ENCODE peak calls at places on chromosomes 11 and 22, in seven cellular contexts. One of them, this sample, is unnamed.

GRCh38 chr11:69499946-69500284 is 18.5 kb downstream of the LINC01488 start:
- DNase-seq in transverse colon: no peak
- DNase-seq in lower lobe of right lung: peak; percentile 41
- DNase-seq in astrocyte: no peak
- DNase-seq in breast epithelium: no peak
- DNase-seq in small intestine: no peak
- DNase-seq in CD8-positive, alpha-beta T cell: no peak
- DNase-seq in this sample: no peak

GRCh38 chr11:2533642-2534115 is 88.9 kb downstream of the KCNQ1 start:
- DNase-seq in transverse colon: peak; percentile 68
- DNase-seq in lower lobe of right lung: peak; percentile 84
- DNase-seq in astrocyte: peak; percentile 90
- DNase-seq in breast epithelium: peak; percentile 66
- DNase-seq in small intestine: peak; percentile 18
- DNase-seq in CD8-positive, alpha-beta T cell: peak; percentile 53
- DNase-seq in this sample: peak; percentile 95

GRCh38 chr11:100790073-100790472 is 103.0 kb downstream of the ARHGAP42 start:
- DNase-seq in transverse colon: no peak
- DNase-seq in lower lobe of right lung: no peak
- DNase-seq in astrocyte: no peak
- DNase-seq in breast epithelium: no peak
- DNase-seq in small intestine: no peak
- DNase-seq in CD8-positive, alpha-beta T cell: no peak
- DNase-seq in this sample: no peak

GRCh38 chr11:42762348-42762747 is 549.4 kb upstream of the API5 start:
- DNase-seq in transverse colon: no peak
- DNase-seq in lower lobe of right lung: no peak
- DNase-seq in astrocyte: no peak
- DNase-seq in breast epithelium: no peak
- DNase-seq in small intestine: no peak
- DNase-seq in CD8-positive, alpha-beta T cell: no peak
- DNase-seq in this sample: no peak

GRCh38 chr11:6411594-6412031 is 7.3 kb downstream of the APBB1 start:
- DNase-seq in transverse colon: no peak
- DNase-seq in lower lobe of right lung: no peak
- DNase-seq in astrocyte: no peak
- DNase-seq in breast epithelium: no peak
- DNase-seq in small intestine: no peak
- DNase-seq in CD8-positive, alpha-beta T cell: no peak
- DNase-seq in this sample: no peak

GRCh38 chr22:41034741-41035140 is 57.7 kb upstream of the EP300 start:
- DNase-seq in transverse colon: no peak
- DNase-seq in lower lobe of right lung: no peak
- DNase-seq in astrocyte: no peak
- DNase-seq in breast epithelium: no peak
- DNase-seq in small intestine: no peak
- DNase-seq in CD8-positive, alpha-beta T cell: no peak
- DNase-seq in this sample: no peak

GRCh38 chr11:69599502-69599901 is 41.5 kb upstream of the CCND1 start:
- DNase-seq in transverse colon: no peak
- DNase-seq in lower lobe of right lung: no peak
- DNase-seq in astrocyte: no peak
- DNase-seq in breast epithelium: no peak
- DNase-seq in small intestine: no peak
- DNase-seq in CD8-positive, alpha-beta T cell: no peak
- DNase-seq in this sample: no peak

GRCh38 chr11:61749607-61750217 is 2.7 kb upstream of the MYRF start:
- DNase-seq in transverse colon: no peak
- DNase-seq in lower lobe of right lung: no peak
- DNase-seq in astrocyte: peak; percentile 25
- DNase-seq in breast epithelium: no peak
- DNase-seq in small intestine: no peak
- DNase-seq in CD8-positive, alpha-beta T cell: no peak
- DNase-seq in this sample: no peak

GRCh38 chr22:42473484-42474193 is 41.4 kb upstream of the NFAM1 start:
- DNase-seq in transverse colon: no peak
- DNase-seq in lower lobe of right lung: no peak
- DNase-seq in astrocyte: peak; percentile 14
- DNase-seq in breast epithelium: no peak
- DNase-seq in small intestine: peak; percentile 59
- DNase-seq in CD8-positive, alpha-beta T cell: no peak
- DNase-seq in this sample: peak; percentile 81

GRCh38 chr22:29212738-29213137 is 7.0 kb downstream of the EMID1 start:
- DNase-seq in transverse colon: no peak
- DNase-seq in lower lobe of right lung: no peak
- DNase-seq in astrocyte: no peak
- DNase-seq in breast epithelium: no peak
- DNase-seq in small intestine: no peak
- DNase-seq in CD8-positive, alpha-beta T cell: no peak
- DNase-seq in this sample: no peak

GRCh38 chr11:1360835-1361357 is 28.8 kb upstream of the BRSK2 start:
- DNase-seq in transverse colon: no peak
- DNase-seq in lower lobe of right lung: no peak
- DNase-seq in astrocyte: no peak
- DNase-seq in breast epithelium: no peak
- DNase-seq in small intestine: no peak
- DNase-seq in CD8-positive, alpha-beta T cell: no peak
- DNase-seq in this sample: no peak

GRCh38 chr11:95341246-95341645 is 110.2 kb upstream of the SESN3 start:
- DNase-seq in transverse colon: no peak
- DNase-seq in lower lobe of right lung: peak; percentile 51
- DNase-seq in astrocyte: no peak
- DNase-seq in breast epithelium: no peak
- DNase-seq in small intestine: no peak
- DNase-seq in CD8-positive, alpha-beta T cell: no peak
- DNase-seq in this sample: no peak

GRCh38 chr11:126638663-126639062 is 283.2 kb downstream of the ST3GAL4 start:
- DNase-seq in transverse colon: no peak
- DNase-seq in lower lobe of right lung: no peak
- DNase-seq in astrocyte: no peak
- DNase-seq in breast epithelium: no peak
- DNase-seq in small intestine: no peak
- DNase-seq in CD8-positive, alpha-beta T cell: no peak
- DNase-seq in this sample: no peak

GRCh38 chr11:7606496-7606895 is 66.8 kb downstream of the CYB5R2 start:
- DNase-seq in transverse colon: no peak
- DNase-seq in lower lobe of right lung: no peak
- DNase-seq in astrocyte: no peak
- DNase-seq in breast epithelium: no peak
- DNase-seq in small intestine: peak; percentile 11
- DNase-seq in CD8-positive, alpha-beta T cell: no peak
- DNase-seq in this sample: no peak

GRCh38 chr11:22785251-22785650 is 44.4 kb downstream of the SVIP start:
- DNase-seq in transverse colon: no peak
- DNase-seq in lower lobe of right lung: no peak
- DNase-seq in astrocyte: peak; percentile 65
- DNase-seq in breast epithelium: no peak
- DNase-seq in small intestine: peak; percentile 31
- DNase-seq in CD8-positive, alpha-beta T cell: no peak
- DNase-seq in this sample: no peak

GRCh38 chr11:68128682-68129327 is 7.6 kb upstream of the CHKA start:
- DNase-seq in transverse colon: peak; percentile 68
- DNase-seq in lower lobe of right lung: peak; percentile 73
- DNase-seq in astrocyte: peak; percentile 81
- DNase-seq in breast epithelium: peak; percentile 49
- DNase-seq in small intestine: peak; percentile 93
- DNase-seq in CD8-positive, alpha-beta T cell: no peak
- DNase-seq in this sample: peak; percentile 38

GRCh38 chr11:1852885-1853284 is at the start of gene LSP1:
- DNase-seq in transverse colon: peak; percentile 80
- DNase-seq in lower lobe of right lung: peak; percentile 80
- DNase-seq in astrocyte: no peak
- DNase-seq in breast epithelium: no peak
- DNase-seq in small intestine: peak; percentile 66
- DNase-seq in CD8-positive, alpha-beta T cell: peak; percentile 88
- DNase-seq in this sample: no peak

GRCh38 chr11:131954146-131954545 is 583.7 kb downstream of the NTM start:
- DNase-seq in transverse colon: no peak
- DNase-seq in lower lobe of right lung: no peak
- DNase-seq in astrocyte: no peak
- DNase-seq in breast epithelium: no peak
- DNase-seq in small intestine: no peak
- DNase-seq in CD8-positive, alpha-beta T cell: no peak
- DNase-seq in this sample: no peak

GRCh38 chr11:63535734-63536133 is 874 bp upstream of the PLAAT4 start:
- DNase-seq in transverse colon: no peak
- DNase-seq in lower lobe of right lung: no peak
- DNase-seq in astrocyte: no peak
- DNase-seq in breast epithelium: no peak
- DNase-seq in small intestine: no peak
- DNase-seq in CD8-positive, alpha-beta T cell: no peak
- DNase-seq in this sample: no peak

GRCh38 chr11:34890812-34891211 is 25.4 kb downstream of the APIP start:
- DNase-seq in transverse colon: no peak
- DNase-seq in lower lobe of right lung: no peak
- DNase-seq in astrocyte: peak; percentile 30
- DNase-seq in breast epithelium: no peak
- DNase-seq in small intestine: peak; percentile 61
- DNase-seq in CD8-positive, alpha-beta T cell: no peak
- DNase-seq in this sample: peak; percentile 89

GRCh38 chr11:2518112-2518982 is 73.5 kb downstream of the KCNQ1 start:
- DNase-seq in transverse colon: peak; percentile 6
- DNase-seq in lower lobe of right lung: peak; percentile 34
- DNase-seq in astrocyte: no peak
- DNase-seq in breast epithelium: peak; percentile 14
- DNase-seq in small intestine: no peak
- DNase-seq in CD8-positive, alpha-beta T cell: no peak
- DNase-seq in this sample: no peak

GRCh38 chr11:109971184-109971523 is 122.0 kb upstream of the ZC3H12C start:
- DNase-seq in transverse colon: no peak
- DNase-seq in lower lobe of right lung: no peak
- DNase-seq in astrocyte: peak; percentile 68
- DNase-seq in breast epithelium: no peak
- DNase-seq in small intestine: no peak
- DNase-seq in CD8-positive, alpha-beta T cell: no peak
- DNase-seq in this sample: peak; percentile 43

GRCh38 chr11:130571947-130572584 is 123.6 kb downstream of the ADAMTS15 start:
- DNase-seq in transverse colon: no peak
- DNase-seq in lower lobe of right lung: no peak
- DNase-seq in astrocyte: no peak
- DNase-seq in breast epithelium: no peak
- DNase-seq in small intestine: no peak
- DNase-seq in CD8-positive, alpha-beta T cell: no peak
- DNase-seq in this sample: no peak

GRCh38 chr11:114295676-114296081 is 520 bp upstream of the NNMT start:
- DNase-seq in transverse colon: no peak
- DNase-seq in lower lobe of right lung: no peak
- DNase-seq in astrocyte: no peak
- DNase-seq in breast epithelium: no peak
- DNase-seq in small intestine: no peak
- DNase-seq in CD8-positive, alpha-beta T cell: no peak
- DNase-seq in this sample: no peak

GRCh38 chr11:114297806-114298700 is 1.9 kb downstream of the NNMT start:
- DNase-seq in transverse colon: no peak
- DNase-seq in lower lobe of right lung: no peak
- DNase-seq in astrocyte: no peak
- DNase-seq in breast epithelium: no peak
- DNase-seq in small intestine: no peak
- DNase-seq in CD8-positive, alpha-beta T cell: no peak
- DNase-seq in this sample: no peak

GRCh38 chr11:114296190-114296978 is at the start of gene NNMT:
- DNase-seq in transverse colon: peak; percentile 31
- DNase-seq in lower lobe of right lung: peak; percentile 63
- DNase-seq in astrocyte: peak; percentile 98
- DNase-seq in breast epithelium: peak; percentile 87
- DNase-seq in small intestine: no peak
- DNase-seq in CD8-positive, alpha-beta T cell: no peak
- DNase-seq in this sample: peak; percentile 98

GRCh38 chr11:114298701-114299090 is 2.5 kb downstream of the NNMT start:
- DNase-seq in transverse colon: no peak
- DNase-seq in lower lobe of right lung: no peak
- DNase-seq in astrocyte: no peak
- DNase-seq in breast epithelium: no peak
- DNase-seq in small intestine: no peak
- DNase-seq in CD8-positive, alpha-beta T cell: no peak
- DNase-seq in this sample: no peak

GRCh38 chr11:114296979-114297372 is 777 bp downstream of the NNMT start:
- DNase-seq in transverse colon: no peak
- DNase-seq in lower lobe of right lung: no peak
- DNase-seq in astrocyte: no peak
- DNase-seq in breast epithelium: no peak
- DNase-seq in small intestine: no peak
- DNase-seq in CD8-positive, alpha-beta T cell: no peak
- DNase-seq in this sample: no peak
- H3K4me3 ChIP-seq in transverse colon: peak overlapping the region; percentile 6
- H3K4me3 ChIP-seq in lower lobe of right lung: peak overlapping the region; percentile 53
- H3K4me3 ChIP-seq in astrocyte: peak overlapping the region; percentile 67
- H3K4me3 ChIP-seq in breast epithelium: peak overlapping the region; percentile 67
- H3K4me3 ChIP-seq in small intestine: peak overlapping the region; percentile 23
- H3K4me3 ChIP-seq in CD8-positive, alpha-beta T cell: no peak overlapping the region
- H3K4me3 ChIP-seq in this sample: peak overlapping the region; percentile 82

DNA sequence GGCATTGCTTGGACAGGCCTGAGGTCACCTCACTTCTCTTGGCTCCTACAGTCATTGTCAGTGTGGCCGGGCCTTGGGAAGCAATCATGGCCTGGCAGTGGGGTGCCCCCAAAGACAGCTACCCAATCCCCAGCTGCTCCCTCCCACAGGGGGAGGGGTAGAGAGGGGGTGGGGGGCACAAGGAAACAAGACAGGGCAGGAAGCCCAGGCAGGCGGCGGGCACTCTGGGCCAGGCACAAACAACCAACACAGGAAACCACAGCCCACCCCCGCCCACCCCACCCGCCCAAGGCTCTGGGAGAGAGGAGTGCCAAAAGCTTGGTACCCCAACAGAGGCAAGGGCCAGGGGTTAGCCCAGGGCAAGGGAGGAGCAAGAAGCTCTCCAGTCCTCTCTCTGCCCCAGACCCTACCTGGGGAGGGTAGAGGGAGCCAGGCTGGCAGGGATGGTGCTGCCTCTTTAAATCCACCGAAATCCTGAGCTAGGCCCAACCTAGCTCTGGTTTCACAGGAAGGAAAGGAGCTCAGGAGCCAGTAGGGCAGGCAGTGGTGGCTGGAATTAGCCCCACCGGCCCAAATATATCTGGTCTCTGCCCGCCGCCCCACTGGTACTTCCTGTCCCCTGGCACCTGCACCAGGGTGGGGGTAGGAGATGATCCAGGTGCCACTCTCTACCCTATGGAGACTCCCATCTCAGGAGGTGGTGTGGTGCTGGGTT is 12.2 kb downstream of the BCL9L start:
- DNase-seq in transverse colon: no peak
- DNase-seq in lower lobe of right lung: peak; percentile 52
- DNase-seq in astrocyte: no peak
- DNase-seq in breast epithelium: no peak
- DNase-seq in small intestine: no peak
- DNase-seq in CD8-positive, alpha-beta T cell: peak; percentile 72
- DNase-seq in this sample: no peak
- H3K4me1 ChIP-seq in transverse colon: peaks cover 98% of the 10 kb centered on the region
- H3K4me1 ChIP-seq in lower lobe of right lung: peaks cover 100% of the 10 kb centered on the region
- H3K4me1 ChIP-seq in astrocyte: peaks cover 95% of the 10 kb centered on the region
- H3K4me1 ChIP-seq in breast epithelium: peaks cover 80% of the 10 kb centered on the region
- H3K4me1 ChIP-seq in small intestine: peaks cover 45% of the 10 kb centered on the region
- H3K4me1 ChIP-seq in CD8-positive, alpha-beta T cell: peaks cover 89% of the 10 kb centered on the region
- H3K4me1 ChIP-seq in this sample: peaks cover 90% of the 10 kb centered on the region

GRCh38 chr11:129359748-129360147 is 15.9 kb upstream of the BARX2 start:
- DNase-seq in transverse colon: no peak
- DNase-seq in lower lobe of right lung: no peak
- DNase-seq in astrocyte: no peak
- DNase-seq in breast epithelium: no peak
- DNase-seq in small intestine: no peak
- DNase-seq in CD8-positive, alpha-beta T cell: no peak
- DNase-seq in this sample: no peak
- H3K27me3 ChIP-seq in transverse colon: peaks cover 26% of the 10 kb centered on the region
- H3K27me3 ChIP-seq in lower lobe of right lung: peaks cover 4% of the 10 kb centered on the region
- H3K27me3 ChIP-seq in astrocyte: peaks cover 8% of the 10 kb centered on the region
- H3K27me3 ChIP-seq in breast epithelium: peaks cover 10% of the 10 kb centered on the region
- H3K27me3 ChIP-seq in small intestine: no peaks in the 10 kb centered on the region
- H3K27me3 ChIP-seq in CD8-positive, alpha-beta T cell: no peaks in the 10 kb centered on the region
- H3K27me3 ChIP-seq in this sample: peaks cover 26% of the 10 kb centered on the region

GRCh38 chr22:23306438-23306921 is 126.2 kb downstream of the BCR start:
- DNase-seq in transverse colon: no peak
- DNase-seq in lower lobe of right lung: peak; percentile 44
- DNase-seq in astrocyte: peak; percentile 50
- DNase-seq in breast epithelium: no peak
- DNase-seq in small intestine: no peak
- DNase-seq in CD8-positive, alpha-beta T cell: no peak
- DNase-seq in this sample: peak; percentile 39
- H3K4me3 ChIP-seq in transverse colon: no peak overlapping the region
- H3K4me3 ChIP-seq in lower lobe of right lung: no peak overlapping the region
- H3K4me3 ChIP-seq in astrocyte: no peak overlapping the region
- H3K4me3 ChIP-seq in breast epithelium: no peak overlapping the region
- H3K4me3 ChIP-seq in small intestine: no peak overlapping the region
- H3K4me3 ChIP-seq in CD8-positive, alpha-beta T cell: no peak overlapping the region
- H3K4me3 ChIP-seq in this sample: no peak overlapping the region

This sample was measured in adipocyte.